ENCODE peak calls at places on chromosomes 5 and 9, in ten cellular contexts. L is NCI-H1092; X is AG09319; G is sciatic nerve; Z is germinal center; T is stimulated activated naive B cell treated with anti-CD40 and anti-IgM and Interleukin-4, amounts not matched to agents 10 μg/mL and 1 μg/mL and 100 μg/mL, for 72 hours; J is fibroblast of pulmonary artery; E is RWPE1; W is A549; Y is neural progenitor cell. B is an unnamed sample.
A peak's percentile ranks its signal among the peaks of the same experiment; 100 is the strongest.

GRCh38 chr9:122340161-122340560 is 30.7 kb upstream of the PTGS1 start:
- DNase-seq in L (no peak), X (no peak), G (no peak), Z (no peak), T (no peak), J (no peak), E (no peak), W (no peak), Y (no peak), B (no peak)

GRCh38 chr5:44827681-44828080 is 18.9 kb downstream of the MRPS30 start:
- DNase-seq in L (no peak), X (no peak), G (no peak), Z (no peak), T (no peak), J (no peak), E (no peak), W (no peak), Y (no peak), B (no peak)

GRCh38 chr5:154776167-154776566 is 21.0 kb downstream of the LARP1 start:
- DNase-seq in L (no peak), X (no peak), G (peak; percentile 2), Z (no peak), T (no peak), J (no peak), E (no peak), W (no peak), Y (no peak), B (no peak)

GRCh38 chr5:119300311-119300670 is 55.5 kb upstream of the TNFAIP8 start:
- DNase-seq in L (no peak), X (no peak), G (no peak), Z (no peak), T (no peak), J (no peak), E (no peak), W (no peak), Y (no peak), B (no peak)

GRCh38 chr5:141733198-141733597 is 51.2 kb upstream of the ARAP3 start:
- DNase-seq in L (no peak), X (no peak), G (no peak), Z (no peak), T (no peak), J (no peak), E (no peak), W (no peak), Y (no peak), B (no peak)

GRCh38 chr9:98455957-98456621 is 200.6 kb upstream of the TBC1D2 start:
- DNase-seq in L (no peak), X (no peak), G (no peak), Z (no peak), T (no peak), J (peak; percentile 61), E (peak; percentile 80), W (no peak), Y (no peak), B (no peak)

GRCh38 chr9:128716581-128717254 is 7.2 kb downstream of the ZDHHC12 start:
- DNase-seq in L (no peak), X (no peak), G (no peak), Z (no peak), T (no peak), J (no peak), E (no peak), W (no peak), Y (no peak), B (peak; percentile 70)

GRCh38 chr5:135891280-135891679 is 4.4 kb downstream of the IL9 start:
- DNase-seq in L (no peak), X (no peak), G (no peak), Z (no peak), T (no peak), J (peak; percentile 21), E (no peak), W (no peak), Y (no peak), B (no peak)

GRCh38 chr9:131436865-131437271 is 43.0 kb downstream of the PRRC2B start:
- DNase-seq in L (no peak), X (no peak), G (no peak), Z (no peak), T (no peak), J (no peak), E (no peak), W (no peak), Y (no peak), B (peak; percentile 10)

GRCh38 chr5:179270581-179271300 is 74.5 kb downstream of the ADAMTS2 start:
- DNase-seq in L (no peak), X (peak; percentile 66), G (peak; percentile 61), Z (no peak), T (no peak), J (peak; percentile 68), E (no peak), W (no peak), Y (no peak), B (peak; percentile 84)

GRCh38 chr9:105401651-105402050 is 46.2 kb upstream of the FSD1L start:
- DNase-seq in L (no peak), X (no peak), G (no peak), Z (no peak), T (no peak), J (peak; percentile 71), E (no peak), W (peak; percentile 14), Y (peak; percentile 45), B (no peak)

GRCh38 chr9:84368593-84368992 is 28.0 kb upstream of the SLC28A3 start:
- DNase-seq in L (no peak), X (no peak), G (no peak), Z (no peak), T (no peak), J (peak; percentile 8), E (no peak), W (no peak), Y (no peak), B (no peak)

GRCh38 chr5:82320971-82321370 is 42.8 kb upstream of the RPS23 start:
- DNase-seq in L (no peak), X (no peak), G (no peak), Z (no peak), T (no peak), J (no peak), E (no peak), W (no peak), Y (no peak), B (no peak)

GRCh38 chr9:136881691-136882108 is 4.6 kb upstream of the TRAF2 start:
- DNase-seq in L (no peak), X (no peak), G (no peak), Z (peak; percentile 31), T (peak; percentile 68), J (peak; percentile 44), E (no peak), W (peak; percentile 48), Y (peak; percentile 29), B (no peak)

GRCh38 chr5:317086-317811 is 4.3 kb upstream of the AHRR start:
- DNase-seq in L (peak; percentile 64), X (no peak), G (no peak), Z (peak; percentile 55), T (peak; percentile 77), J (peak; percentile 76), E (peak; percentile 40), W (peak; percentile 88), Y (peak; percentile 90), B (no peak)

GRCh38 chr5:102018690-102019089 is 277.4 kb downstream of the SLCO4C1 start:
- DNase-seq in L (no peak), X (no peak), G (no peak), Z (no peak), T (no peak), J (no peak), E (no peak), W (no peak), Y (peak; percentile 20), B (no peak)

GRCh38 chr9:133632806-133633680 is 3.1 kb upstream of the DBH start:
- DNase-seq in L (peak; percentile 49), X (no peak), G (no peak), Z (no peak), T (no peak), J (no peak), E (no peak), W (no peak), Y (no peak), B (no peak)

GRCh38 chr5:132363431-132364112 is 5.9 kb upstream of the SLC22A5 start:
- DNase-seq in L (no peak), X (no peak), G (no peak), Z (no peak), T (no peak), J (peak; percentile 92), E (peak; percentile 88), W (peak; percentile 90), Y (no peak), B (no peak)

GRCh38 chr9:93441181-93441580 is 10.3 kb upstream of the FAM120A start:
- DNase-seq in L (no peak), X (no peak), G (no peak), Z (no peak), T (no peak), J (no peak), E (no peak), W (no peak), Y (no peak), B (no peak)

GRCh38 chr9:127722055-127722454 is 6.2 kb downstream of the TTC16 start:
- DNase-seq in L (no peak), X (no peak), G (no peak), Z (no peak), T (no peak), J (no peak), E (no peak), W (no peak), Y (no peak), B (no peak)

GRCh38 chr9:33448159-33448511 is 742 bp upstream of the AQP3 start:
- DNase-seq in L (no peak), X (no peak), G (no peak), Z (no peak), T (no peak), J (no peak), E (no peak), W (no peak), Y (no peak), B (no peak)

GRCh38 chr9:4235951-4236804 is 63.7 kb downstream of the GLIS3 start:
- DNase-seq in L (no peak), X (no peak), G (no peak), Z (no peak), T (no peak), J (peak; percentile 69), E (peak; percentile 13), W (peak; percentile 89), Y (no peak), B (no peak)

GRCh38 chr9:86626802-86627201 is 272.6 kb upstream of the TUT7 start:
- DNase-seq in L (no peak), X (no peak), G (no peak), Z (no peak), T (no peak), J (no peak), E (no peak), W (no peak), Y (no peak), B (no peak)

GRCh38 chr9:125634040-125634717 is 72.8 kb downstream of the MAPKAP1 start:
- DNase-seq in L (no peak), X (no peak), G (no peak), Z (no peak), T (no peak), J (peak; percentile 46), E (peak; percentile 23), W (no peak), Y (no peak), B (no peak)

GRCh38 chr5:103847060-103847459 is 284.5 kb upstream of the NUDT12 start:
- DNase-seq in L (no peak), X (no peak), G (no peak), Z (no peak), T (no peak), J (no peak), E (no peak), W (peak; percentile 35), Y (no peak), B (no peak)

GRCh38 chr5:172641359-172642045 is 439 bp downstream of the NEURL1B start:
- DNase-seq in L (no peak), X (no peak), G (peak; percentile 70), Z (no peak), T (no peak), J (no peak), E (no peak), W (peak; percentile 23), Y (peak; percentile 68), B (peak; percentile 84)

GRCh38 chr5:2917093-2917492 is 165.6 kb upstream of the IRX2 start:
- DNase-seq in L (no peak), X (no peak), G (no peak), Z (no peak), T (no peak), J (no peak), E (no peak), W (no peak), Y (no peak), B (no peak)

GRCh38 chr5:108484035-108484434 is 102.1 kb upstream of the FBXL17 start:
- DNase-seq in L (no peak), X (no peak), G (no peak), Z (no peak), T (no peak), J (no peak), E (no peak), W (no peak), Y (no peak), B (no peak)